ENCODE peak calls at places on chromosomes 1 and 21, in seven cellular contexts. I is colonic mucosa, C is heart right ventricle, B is Caco-2, U is Panc1, Y is kidney, H is pancreas. N is an unnamed sample.

GRCh38 chr21:21290751-21291150 is 292.5 kb downstream of the NCAM2 start:
- DNase-seq in U (no peak), B (no peak), Y (no peak), I (no peak), H (no peak), C (no peak), N (no peak)

GRCh38 chr1:203153989-203154821 is 21.4 kb downstream of the MYBPH start:
- DNase-seq in Y (peak; percentile 74), I (no peak), C (no peak), H (no peak), U (no peak), B (no peak), N (peak; percentile 94)

GRCh38 chr1:8025061-8025670 is 943 bp downstream of the ERRFI1 start:
- DNase-seq in B (no peak), H (no peak), U (no peak), Y (peak; percentile 72), C (no peak), I (no peak), N (no peak)

GRCh38 chr1:206011057-206011456 is 7.9 kb upstream of the RAB7B start:
- DNase-seq in Y (no peak), U (no peak), C (no peak), B (no peak), I (no peak), H (no peak), N (no peak)

GRCh38 chr1:49060766-49061165 is 284.1 kb upstream of the BEND5 start:
- DNase-seq in I (no peak), C (no peak), U (no peak), Y (no peak), H (no peak), B (no peak), N (no peak)

GRCh38 chr1:112268408-112268807 is 127.6 kb upstream of the CTTNBP2NL start:
- DNase-seq in I (no peak), U (no peak), B (no peak), H (no peak), C (no peak), Y (no peak), N (no peak)

GRCh38 chr1:22100168-22100567 is 42.7 kb downstream of the WNT4 start:
- DNase-seq in I (no peak), U (no peak), C (no peak), Y (no peak), B (no peak), H (no peak), N (no peak)

GRCh38 chr1:16721871-16722641 is 18.3 kb upstream of the RNU1-4 start:
- DNase-seq in U (no peak), C (no peak), H (no peak), Y (no peak), I (no peak), B (peak; percentile 5), N (peak; percentile 65)

GRCh38 chr1:98035587-98035986 is 114.8 kb upstream of the DPYD start:
- DNase-seq in B (no peak), U (no peak), H (no peak), C (no peak), I (no peak), Y (no peak), N (no peak)

GRCh38 chr1:28087614-28088167 is 719 bp downstream of the EYA3 start:
- DNase-seq in C (no peak), B (no peak), U (no peak), H (no peak), I (peak; percentile 27), Y (no peak), N (peak; percentile 75)

GRCh38 chr1:165717918-165718515 is 19.7 kb upstream of the ALDH9A1 start:
- DNase-seq in B (peak; percentile 57), H (no peak), Y (no peak), C (peak; percentile 31), U (peak; percentile 58), I (peak; percentile 52), N (peak; percentile 84)

GRCh38 chr1:62406576-62406975 is 30.3 kb upstream of the USP1 start:
- DNase-seq in H (no peak), Y (no peak), U (no peak), B (no peak), I (no peak), C (no peak), N (no peak)

GRCh38 chr1:22850681-22851080 is 122.0 kb downstream of the LACTBL1 start:
- DNase-seq in Y (no peak), I (no peak), H (no peak), B (no peak), U (no peak), C (peak; percentile 17), N (no peak)

GRCh38 chr1:29383972-29384371 is 147.7 kb downstream of the PTPRU start:
- DNase-seq in H (no peak), U (no peak), I (no peak), B (no peak), C (no peak), Y (no peak), N (peak; percentile 82)

GRCh38 chr1:65904681-65905083 is 112.0 kb downstream of the PDE4B start:
- DNase-seq in Y (no peak), B (no peak), H (no peak), C (no peak), I (no peak), U (no peak), N (no peak)

GRCh38 chr1:52632732-52633290 is at the start of gene SHISAL2A:
- DNase-seq in Y (peak; percentile 84), I (peak; percentile 24), B (peak; percentile 64), H (peak; percentile 44), U (no peak), C (peak; percentile 15), N (no peak)

GRCh38 chr21:33514234-33514633 is 22.7 kb upstream of the DNAJC28 start:
- DNase-seq in U (no peak), C (no peak), I (no peak), B (no peak), Y (no peak), H (no peak), N (no peak)

GRCh38 chr1:34924759-34925555 is 4.5 kb downstream of the DLGAP3 start:
- DNase-seq in B (peak; percentile 52), H (peak; percentile 64), U (no peak), C (peak; percentile 79), I (peak; percentile 49), Y (peak; percentile 89), N (peak; percentile 98)

GRCh38 chr1:53747841-53748240 is 8.9 kb upstream of the GLIS1 start:
- DNase-seq in C (no peak), B (no peak), I (no peak), Y (no peak), U (no peak), H (no peak), N (no peak)

GRCh38 chr1:198678301-198678836 is 39.5 kb downstream of the PTPRC start:
- DNase-seq in B (no peak), I (no peak), U (no peak), C (no peak), H (no peak), Y (no peak), N (peak; percentile 21)

GRCh38 chr1:204409111-204409510 is 2.5 kb downstream of the PPP1R15B start:
- DNase-seq in C (no peak), I (peak; percentile 20), B (no peak), Y (no peak), U (no peak), H (no peak), N (no peak)

GRCh38 chr1:53408013-53408754 is 51.0 kb upstream of the DMRTB1 start:
- DNase-seq in Y (no peak), B (no peak), I (no peak), H (no peak), C (no peak), U (no peak), N (no peak)

GRCh38 chr1:81703352-81703735 is 97.4 kb upstream of the ADGRL2 start:
- DNase-seq in U (no peak), H (no peak), C (no peak), Y (no peak), I (no peak), B (no peak), N (peak; percentile 10)

GRCh38 chr1:153339802-153340201 is 8.8 kb downstream of the PGLYRP4 start:
- DNase-seq in C (no peak), I (no peak), Y (no peak), B (no peak), H (no peak), U (no peak), N (no peak)
- TF ChIP-seq CTCF in C (no peak), I (no peak), Y (no peak), B (no peak), H (no peak), U (no peak), N (no peak)

DNA sequence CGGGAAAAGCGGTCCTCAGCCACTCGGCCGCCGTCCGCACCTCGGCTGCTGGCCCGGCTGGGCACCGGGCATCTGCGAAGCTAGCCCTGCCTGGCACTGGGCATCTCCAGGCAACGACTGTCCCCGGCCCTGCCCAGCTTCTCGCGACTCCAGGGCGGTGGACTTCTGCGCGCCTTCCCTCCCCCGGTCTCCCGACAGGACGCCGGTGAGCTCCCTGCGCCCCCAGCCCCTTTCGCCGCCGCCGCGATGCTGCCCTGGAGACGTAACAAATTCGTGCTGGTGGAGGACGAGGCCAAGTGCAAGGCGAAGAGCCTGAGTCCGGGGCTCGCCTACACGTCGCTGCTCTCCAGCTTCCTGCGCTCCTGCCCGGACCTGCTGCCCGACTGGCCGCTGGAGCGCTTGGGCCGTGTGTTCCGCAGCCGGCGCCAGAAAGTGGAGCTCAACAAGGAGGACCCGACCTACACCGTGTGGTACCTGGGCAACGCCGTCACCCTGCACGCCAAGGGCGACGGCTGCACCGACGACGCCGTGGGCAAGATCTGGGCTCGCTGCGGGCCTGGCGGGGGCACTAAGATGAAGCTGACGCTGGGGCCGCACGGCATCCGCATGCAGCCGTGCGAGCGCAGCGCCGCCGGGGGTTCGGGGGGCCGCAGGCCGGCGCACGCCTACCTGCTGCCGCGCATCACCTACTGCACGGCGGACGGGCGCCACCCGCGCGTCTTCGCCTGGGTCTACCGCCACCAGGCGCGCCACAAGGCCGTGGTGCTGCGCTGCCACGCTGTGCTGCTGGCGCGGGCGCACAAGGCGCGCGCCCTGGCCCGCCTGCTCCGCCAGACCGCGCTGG is 577 bp downstream of the FAM43B start:
- DNase-seq in H (no peak), B (no peak), Y (peak; percentile 79), C (no peak), U (no peak), I (no peak), N (peak; percentile 88)
- H3K4me3 ChIP-seq in H (no peak overlapping the region), B (peak overlapping the region; percentile 48), Y (peak overlapping the region; percentile 61), C (peak overlapping the region; percentile 32), U (peak overlapping the region; percentile 34), I (no peak overlapping the region), N (peak overlapping the region; percentile 25)

DNA sequence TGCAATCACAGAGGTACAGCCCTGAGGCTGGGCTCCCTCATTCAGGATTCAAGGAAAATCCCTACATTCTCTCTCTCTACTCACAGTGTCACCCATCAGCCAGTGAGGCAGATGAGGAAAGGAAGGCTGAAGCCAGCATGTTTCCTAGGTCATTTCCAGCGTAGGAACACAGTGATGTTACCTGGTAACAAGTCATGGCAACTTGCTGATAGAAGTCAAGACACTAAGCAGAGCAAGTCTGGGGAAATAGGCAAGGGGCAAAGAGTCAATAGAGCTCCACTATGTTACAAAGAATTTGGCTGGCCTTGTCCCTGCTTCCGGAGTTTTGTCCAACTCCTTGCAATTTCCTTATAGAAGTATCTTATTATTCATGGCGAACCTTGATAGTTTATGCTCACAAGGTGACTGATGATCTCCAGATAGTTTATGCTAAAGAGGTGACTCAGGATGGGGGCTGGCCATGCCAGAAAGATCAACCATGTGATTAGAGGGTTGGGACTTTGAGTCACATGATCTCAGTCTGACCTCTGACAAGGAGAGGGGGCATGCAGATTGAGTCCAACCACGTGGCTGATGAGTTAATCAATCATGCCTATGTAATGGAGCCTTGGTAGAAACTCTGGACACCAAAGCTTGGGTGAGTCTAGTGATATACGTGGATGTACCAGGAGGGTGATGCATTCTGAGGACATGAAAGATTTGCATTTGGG is 51.1 kb downstream of the SUSD4 start:
- DNase-seq in B (no peak), C (no peak), I (no peak), Y (no peak), U (no peak), H (no peak), N (no peak)
- H3K4me1 ChIP-seq in B (peaks cover 4% of the 10 kb centered on the region), C (no peaks in the 10 kb centered on the region), I (no peaks in the 10 kb centered on the region), Y (no peaks in the 10 kb centered on the region), U (no peaks in the 10 kb centered on the region), H (peaks cover 6% of the 10 kb centered on the region), N (no peaks in the 10 kb centered on the region)

GRCh38 chr21:44377201-44377921 is 23.9 kb downstream of the TRPM2 start:
- DNase-seq in B (no peak), C (no peak), U (no peak), H (no peak), Y (peak; percentile 59), I (no peak), N (peak; percentile 70)
- TF ChIP-seq CTCF in B (no peak), C (peak; percentile 6), U (no peak), H (no peak), Y (no peak), I (no peak), N (no peak)